ENCODE peak calls at places on chromosomes 16 and 17, in four cellular contexts. One of them, this sample, is unnamed.

GRCh38 chr16:24975428-24975889 is 39.7 kb downstream of the ARHGAP17 start:
- DNase-seq in Peyer's patch: no peak
- DNase-seq in stimulated activated naive CD8-positive, alpha-beta T cell treated with anti-CD3 and anti-CD28 coated beads, Interleukin-15, Interleukin-2, amounts not matched to agents 100 U/mL and 50 U/mL, for 24 hours: no peak
- DNase-seq in upper lobe of right lung: no peak
- DNase-seq in this sample: no peak

GRCh38 chr17:74818306-74818705 is 41.4 kb downstream of the GRIN2C start:
- DNase-seq in Peyer's patch: no peak
- DNase-seq in stimulated activated naive CD8-positive, alpha-beta T cell treated with anti-CD3 and anti-CD28 coated beads, Interleukin-15, Interleukin-2, amounts not matched to agents 100 U/mL and 50 U/mL, for 24 hours: no peak
- DNase-seq in upper lobe of right lung: no peak
- DNase-seq in this sample: no peak

GRCh38 chr17:79631640-79632431 is 21.0 kb upstream of the RBFOX3 start:
- DNase-seq in Peyer's patch: no peak
- DNase-seq in stimulated activated naive CD8-positive, alpha-beta T cell treated with anti-CD3 and anti-CD28 coated beads, Interleukin-15, Interleukin-2, amounts not matched to agents 100 U/mL and 50 U/mL, for 24 hours: no peak
- DNase-seq in upper lobe of right lung: peak; percentile 38
- DNase-seq in this sample: peak; percentile 51

GRCh38 chr17:75367312-75367711 is 38.2 kb downstream of the GRB2 start:
- DNase-seq in Peyer's patch: no peak
- DNase-seq in stimulated activated naive CD8-positive, alpha-beta T cell treated with anti-CD3 and anti-CD28 coated beads, Interleukin-15, Interleukin-2, amounts not matched to agents 100 U/mL and 50 U/mL, for 24 hours: no peak
- DNase-seq in upper lobe of right lung: no peak
- DNase-seq in this sample: no peak

GRCh38 chr17:50122945-50123344 is 7.0 kb downstream of the SAMD14 start:
- DNase-seq in Peyer's patch: no peak
- DNase-seq in stimulated activated naive CD8-positive, alpha-beta T cell treated with anti-CD3 and anti-CD28 coated beads, Interleukin-15, Interleukin-2, amounts not matched to agents 100 U/mL and 50 U/mL, for 24 hours: no peak
- DNase-seq in upper lobe of right lung: no peak
- DNase-seq in this sample: no peak

GRCh38 chr16:69397821-69398521 is 12.2 kb upstream of the TERF2 start:
- DNase-seq in Peyer's patch: no peak
- DNase-seq in stimulated activated naive CD8-positive, alpha-beta T cell treated with anti-CD3 and anti-CD28 coated beads, Interleukin-15, Interleukin-2, amounts not matched to agents 100 U/mL and 50 U/mL, for 24 hours: no peak
- DNase-seq in upper lobe of right lung: no peak
- DNase-seq in this sample: no peak

GRCh38 chr17:72969293-72969692 is 123.2 kb downstream of the SLC39A11 start:
- DNase-seq in Peyer's patch: no peak
- DNase-seq in stimulated activated naive CD8-positive, alpha-beta T cell treated with anti-CD3 and anti-CD28 coated beads, Interleukin-15, Interleukin-2, amounts not matched to agents 100 U/mL and 50 U/mL, for 24 hours: no peak
- DNase-seq in upper lobe of right lung: no peak
- DNase-seq in this sample: no peak

GRCh38 chr17:79777166-79777843 is 643 bp upstream of the CBX2 start:
- DNase-seq in Peyer's patch: no peak
- DNase-seq in stimulated activated naive CD8-positive, alpha-beta T cell treated with anti-CD3 and anti-CD28 coated beads, Interleukin-15, Interleukin-2, amounts not matched to agents 100 U/mL and 50 U/mL, for 24 hours: peak; percentile 52
- DNase-seq in upper lobe of right lung: peak; percentile 81
- DNase-seq in this sample: peak; percentile 49

GRCh38 chr16:54503436-54503835 is 216.8 kb upstream of the IRX3 start:
- DNase-seq in Peyer's patch: no peak
- DNase-seq in stimulated activated naive CD8-positive, alpha-beta T cell treated with anti-CD3 and anti-CD28 coated beads, Interleukin-15, Interleukin-2, amounts not matched to agents 100 U/mL and 50 U/mL, for 24 hours: no peak
- DNase-seq in upper lobe of right lung: no peak
- DNase-seq in this sample: no peak

GRCh38 chr16:29675811-29676643 is 3.0 kb upstream of the QPRT start:
- DNase-seq in Peyer's patch: no peak
- DNase-seq in stimulated activated naive CD8-positive, alpha-beta T cell treated with anti-CD3 and anti-CD28 coated beads, Interleukin-15, Interleukin-2, amounts not matched to agents 100 U/mL and 50 U/mL, for 24 hours: no peak
- DNase-seq in upper lobe of right lung: no peak
- DNase-seq in this sample: no peak

GRCh38 chr17:28570716-28571254 is 539 bp downstream of the PIGS start:
- DNase-seq in Peyer's patch: peak; percentile 73
- DNase-seq in stimulated activated naive CD8-positive, alpha-beta T cell treated with anti-CD3 and anti-CD28 coated beads, Interleukin-15, Interleukin-2, amounts not matched to agents 100 U/mL and 50 U/mL, for 24 hours: peak; percentile 62
- DNase-seq in upper lobe of right lung: no peak
- DNase-seq in this sample: peak; percentile 86

GRCh38 chr17:75249564-75249963 is 11.8 kb downstream of the GGA3 start:
- DNase-seq in Peyer's patch: no peak
- DNase-seq in stimulated activated naive CD8-positive, alpha-beta T cell treated with anti-CD3 and anti-CD28 coated beads, Interleukin-15, Interleukin-2, amounts not matched to agents 100 U/mL and 50 U/mL, for 24 hours: no peak
- DNase-seq in upper lobe of right lung: no peak
- DNase-seq in this sample: no peak

GRCh38 chr17:50044483-50044882 is 11.4 kb upstream of the ITGA3 start:
- DNase-seq in Peyer's patch: no peak
- DNase-seq in stimulated activated naive CD8-positive, alpha-beta T cell treated with anti-CD3 and anti-CD28 coated beads, Interleukin-15, Interleukin-2, amounts not matched to agents 100 U/mL and 50 U/mL, for 24 hours: no peak
- DNase-seq in upper lobe of right lung: no peak
- DNase-seq in this sample: peak; percentile 20

GRCh38 chr17:32609085-32609484 is 122.3 kb downstream of the CDK5R1 start:
- DNase-seq in Peyer's patch: peak; percentile 80
- DNase-seq in stimulated activated naive CD8-positive, alpha-beta T cell treated with anti-CD3 and anti-CD28 coated beads, Interleukin-15, Interleukin-2, amounts not matched to agents 100 U/mL and 50 U/mL, for 24 hours: peak; percentile 75
- DNase-seq in upper lobe of right lung: peak; percentile 72
- DNase-seq in this sample: no peak

GRCh38 chr16:27801259-27801945 is 251.5 kb downstream of the KATNIP start:
- DNase-seq in Peyer's patch: no peak
- DNase-seq in stimulated activated naive CD8-positive, alpha-beta T cell treated with anti-CD3 and anti-CD28 coated beads, Interleukin-15, Interleukin-2, amounts not matched to agents 100 U/mL and 50 U/mL, for 24 hours: no peak
- DNase-seq in upper lobe of right lung: no peak
- DNase-seq in this sample: no peak

GRCh38 chr17:7721612-7722011 is 4.1 kb downstream of the DNAH2 start:
- DNase-seq in Peyer's patch: no peak
- DNase-seq in stimulated activated naive CD8-positive, alpha-beta T cell treated with anti-CD3 and anti-CD28 coated beads, Interleukin-15, Interleukin-2, amounts not matched to agents 100 U/mL and 50 U/mL, for 24 hours: no peak
- DNase-seq in upper lobe of right lung: no peak
- DNase-seq in this sample: peak; percentile 17

GRCh38 chr17:1108560-1108809 is 71.3 kb downstream of the ABR start:
- DNase-seq in Peyer's patch: no peak
- DNase-seq in stimulated activated naive CD8-positive, alpha-beta T cell treated with anti-CD3 and anti-CD28 coated beads, Interleukin-15, Interleukin-2, amounts not matched to agents 100 U/mL and 50 U/mL, for 24 hours: no peak
- DNase-seq in upper lobe of right lung: no peak
- DNase-seq in this sample: no peak

GRCh38 chr16:52976539-52977167 is 76.0 kb downstream of the CHD9NB start:
- DNase-seq in Peyer's patch: no peak
- DNase-seq in stimulated activated naive CD8-positive, alpha-beta T cell treated with anti-CD3 and anti-CD28 coated beads, Interleukin-15, Interleukin-2, amounts not matched to agents 100 U/mL and 50 U/mL, for 24 hours: no peak
- DNase-seq in upper lobe of right lung: no peak
- DNase-seq in this sample: no peak

GRCh38 chr16:23432176-23433128 is 20.5 kb downstream of the COG7 start:
- DNase-seq in Peyer's patch: no peak
- DNase-seq in stimulated activated naive CD8-positive, alpha-beta T cell treated with anti-CD3 and anti-CD28 coated beads, Interleukin-15, Interleukin-2, amounts not matched to agents 100 U/mL and 50 U/mL, for 24 hours: no peak
- DNase-seq in upper lobe of right lung: no peak
- DNase-seq in this sample: no peak

GRCh38 chr17:77494664-77495435 is 354.1 kb downstream of the SEC14L1 start:
- DNase-seq in Peyer's patch: peak; percentile 86
- DNase-seq in stimulated activated naive CD8-positive, alpha-beta T cell treated with anti-CD3 and anti-CD28 coated beads, Interleukin-15, Interleukin-2, amounts not matched to agents 100 U/mL and 50 U/mL, for 24 hours: peak; percentile 81
- DNase-seq in upper lobe of right lung: peak; percentile 87
- DNase-seq in this sample: peak; percentile 81

GRCh38 chr16:74797414-74797813 is 22.8 kb upstream of the FA2H start:
- DNase-seq in Peyer's patch: no peak
- DNase-seq in stimulated activated naive CD8-positive, alpha-beta T cell treated with anti-CD3 and anti-CD28 coated beads, Interleukin-15, Interleukin-2, amounts not matched to agents 100 U/mL and 50 U/mL, for 24 hours: no peak
- DNase-seq in upper lobe of right lung: no peak
- DNase-seq in this sample: no peak

GRCh38 chr16:59164461-59164860 is 430.3 kb upstream of the GOT2 start:
- DNase-seq in Peyer's patch: no peak
- DNase-seq in stimulated activated naive CD8-positive, alpha-beta T cell treated with anti-CD3 and anti-CD28 coated beads, Interleukin-15, Interleukin-2, amounts not matched to agents 100 U/mL and 50 U/mL, for 24 hours: no peak
- DNase-seq in upper lobe of right lung: no peak
- DNase-seq in this sample: no peak

GRCh38 chr17:82495844-82496528 is 23.5 kb upstream of the FOXK2 start:
- DNase-seq in Peyer's patch: no peak
- DNase-seq in stimulated activated naive CD8-positive, alpha-beta T cell treated with anti-CD3 and anti-CD28 coated beads, Interleukin-15, Interleukin-2, amounts not matched to agents 100 U/mL and 50 U/mL, for 24 hours: peak; percentile 20
- DNase-seq in upper lobe of right lung: no peak
- DNase-seq in this sample: no peak

GRCh38 chr16:3509470-3509928 is 8.7 kb downstream of the CLUAP1 start:
- DNase-seq in Peyer's patch: peak; percentile 71
- DNase-seq in stimulated activated naive CD8-positive, alpha-beta T cell treated with anti-CD3 and anti-CD28 coated beads, Interleukin-15, Interleukin-2, amounts not matched to agents 100 U/mL and 50 U/mL, for 24 hours: peak; percentile 71
- DNase-seq in upper lobe of right lung: peak; percentile 57
- DNase-seq in this sample: peak; percentile 65

GRCh38 chr17:16975266-16975651 is 3.3 kb upstream of the TNFRSF13B start:
- DNase-seq in Peyer's patch: peak; percentile 59
- DNase-seq in stimulated activated naive CD8-positive, alpha-beta T cell treated with anti-CD3 and anti-CD28 coated beads, Interleukin-15, Interleukin-2, amounts not matched to agents 100 U/mL and 50 U/mL, for 24 hours: no peak
- DNase-seq in upper lobe of right lung: no peak
- DNase-seq in this sample: no peak